ENCODE peak calls at places on chromosomes 1 and 21, in seven cellular contexts. One of them, this sample, is unnamed.

GRCh38 chr1:7652551-7653098 is 118.5 kb upstream of the VAMP3 start:
- ATAC-seq in activated CD4-positive, alpha-beta T cell treated with anti-CD3 and anti-CD28 coated beads for 36 hours: no peak
- ATAC-seq in Right ventricle myocardium inferior: no peak
- ATAC-seq in left lung: no peak
- ATAC-seq in gastrocnemius medialis: no peak
- ATAC-seq in naive thymus-derived CD4-positive, alpha-beta T cell: no peak
- ATAC-seq in upper lobe of right lung: no peak
- ATAC-seq in this sample: no peak

GRCh38 chr1:9589144-9589718 is 520 bp downstream of the TMEM201 start:
- ATAC-seq in Right ventricle myocardium inferior: no peak
- ATAC-seq in gastrocnemius medialis: peak
- ATAC-seq in activated CD4-positive, alpha-beta T cell treated with anti-CD3 and anti-CD28 coated beads for 36 hours: peak
- ATAC-seq in left lung: no peak
- ATAC-seq in naive thymus-derived CD4-positive, alpha-beta T cell: peak
- ATAC-seq in upper lobe of right lung: no peak
- ATAC-seq in this sample: no peak

GRCh38 chr1:94286864-94287437 is 49.6 kb upstream of the ARHGAP29 start:
- ATAC-seq in Right ventricle myocardium inferior: no peak
- ATAC-seq in activated CD4-positive, alpha-beta T cell treated with anti-CD3 and anti-CD28 coated beads for 36 hours: no peak
- ATAC-seq in left lung: peak
- ATAC-seq in upper lobe of right lung: peak
- ATAC-seq in naive thymus-derived CD4-positive, alpha-beta T cell: no peak
- ATAC-seq in gastrocnemius medialis: no peak
- ATAC-seq in this sample: no peak

GRCh38 chr1:43799656-43800629 is 92.6 kb downstream of the ST3GAL3 start:
- ATAC-seq in left lung: peak
- ATAC-seq in Right ventricle myocardium inferior: no peak
- ATAC-seq in gastrocnemius medialis: no peak
- ATAC-seq in activated CD4-positive, alpha-beta T cell treated with anti-CD3 and anti-CD28 coated beads for 36 hours: peak
- ATAC-seq in upper lobe of right lung: no peak
- ATAC-seq in naive thymus-derived CD4-positive, alpha-beta T cell: no peak
- ATAC-seq in this sample: no peak

GRCh38 chr1:94641990-94642389 is 100.4 kb upstream of the F3 start:
- ATAC-seq in gastrocnemius medialis: no peak
- ATAC-seq in naive thymus-derived CD4-positive, alpha-beta T cell: no peak
- ATAC-seq in upper lobe of right lung: no peak
- ATAC-seq in activated CD4-positive, alpha-beta T cell treated with anti-CD3 and anti-CD28 coated beads for 36 hours: no peak
- ATAC-seq in Right ventricle myocardium inferior: no peak
- ATAC-seq in left lung: no peak
- ATAC-seq in this sample: no peak

GRCh38 chr1:10208537-10208936 is 1.8 kb upstream of the KIF1B start:
- ATAC-seq in naive thymus-derived CD4-positive, alpha-beta T cell: no peak
- ATAC-seq in Right ventricle myocardium inferior: no peak
- ATAC-seq in upper lobe of right lung: peak
- ATAC-seq in gastrocnemius medialis: no peak
- ATAC-seq in left lung: no peak
- ATAC-seq in activated CD4-positive, alpha-beta T cell treated with anti-CD3 and anti-CD28 coated beads for 36 hours: no peak
- ATAC-seq in this sample: no peak

GRCh38 chr1:65773391-65773790 is 19.3 kb upstream of the PDE4B start:
- ATAC-seq in gastrocnemius medialis: no peak
- ATAC-seq in Right ventricle myocardium inferior: no peak
- ATAC-seq in left lung: no peak
- ATAC-seq in upper lobe of right lung: no peak
- ATAC-seq in naive thymus-derived CD4-positive, alpha-beta T cell: no peak
- ATAC-seq in activated CD4-positive, alpha-beta T cell treated with anti-CD3 and anti-CD28 coated beads for 36 hours: no peak
- ATAC-seq in this sample: no peak

GRCh38 chr1:180777072-180777689 is 135.5 kb upstream of the KIAA1614 start:
- ATAC-seq in gastrocnemius medialis: no peak
- ATAC-seq in activated CD4-positive, alpha-beta T cell treated with anti-CD3 and anti-CD28 coated beads for 36 hours: no peak
- ATAC-seq in left lung: no peak
- ATAC-seq in naive thymus-derived CD4-positive, alpha-beta T cell: no peak
- ATAC-seq in upper lobe of right lung: no peak
- ATAC-seq in Right ventricle myocardium inferior: no peak
- ATAC-seq in this sample: no peak

GRCh38 chr1:94783342-94784264 is 36.6 kb upstream of the SLC44A3 start:
- ATAC-seq in activated CD4-positive, alpha-beta T cell treated with anti-CD3 and anti-CD28 coated beads for 36 hours: no peak
- ATAC-seq in naive thymus-derived CD4-positive, alpha-beta T cell: no peak
- ATAC-seq in left lung: peak
- ATAC-seq in upper lobe of right lung: peak
- ATAC-seq in Right ventricle myocardium inferior: peak
- ATAC-seq in gastrocnemius medialis: peak
- ATAC-seq in this sample: peak

GRCh38 chr21:15370576-15370975 is 305.8 kb upstream of the NRIP1 start:
- ATAC-seq in left lung: no peak
- ATAC-seq in upper lobe of right lung: no peak
- ATAC-seq in gastrocnemius medialis: no peak
- ATAC-seq in activated CD4-positive, alpha-beta T cell treated with anti-CD3 and anti-CD28 coated beads for 36 hours: no peak
- ATAC-seq in naive thymus-derived CD4-positive, alpha-beta T cell: no peak
- ATAC-seq in Right ventricle myocardium inferior: no peak
- ATAC-seq in this sample: no peak

GRCh38 chr1:162987866-162988265 is 81.3 kb upstream of the RGS4 start:
- ATAC-seq in left lung: no peak
- ATAC-seq in activated CD4-positive, alpha-beta T cell treated with anti-CD3 and anti-CD28 coated beads for 36 hours: no peak
- ATAC-seq in gastrocnemius medialis: no peak
- ATAC-seq in naive thymus-derived CD4-positive, alpha-beta T cell: no peak
- ATAC-seq in upper lobe of right lung: no peak
- ATAC-seq in Right ventricle myocardium inferior: no peak
- ATAC-seq in this sample: peak

GRCh38 chr1:225877570-225877969 is 4.6 kb downstream of the TMEM63A start:
- ATAC-seq in gastrocnemius medialis: peak
- ATAC-seq in upper lobe of right lung: peak
- ATAC-seq in Right ventricle myocardium inferior: peak
- ATAC-seq in naive thymus-derived CD4-positive, alpha-beta T cell: no peak
- ATAC-seq in left lung: no peak
- ATAC-seq in activated CD4-positive, alpha-beta T cell treated with anti-CD3 and anti-CD28 coated beads for 36 hours: no peak
- ATAC-seq in this sample: no peak

GRCh38 chr1:150889650-150890416 is 2.9 kb downstream of the CTXND2 start:
- ATAC-seq in Right ventricle myocardium inferior: no peak
- ATAC-seq in upper lobe of right lung: no peak
- ATAC-seq in gastrocnemius medialis: no peak
- ATAC-seq in naive thymus-derived CD4-positive, alpha-beta T cell: peak
- ATAC-seq in activated CD4-positive, alpha-beta T cell treated with anti-CD3 and anti-CD28 coated beads for 36 hours: peak
- ATAC-seq in left lung: no peak
- ATAC-seq in this sample: no peak

GRCh38 chr1:205137901-205138300 is 16.1 kb upstream of the RBBP5 start:
- ATAC-seq in activated CD4-positive, alpha-beta T cell treated with anti-CD3 and anti-CD28 coated beads for 36 hours: no peak
- ATAC-seq in naive thymus-derived CD4-positive, alpha-beta T cell: no peak
- ATAC-seq in upper lobe of right lung: no peak
- ATAC-seq in left lung: no peak
- ATAC-seq in Right ventricle myocardium inferior: no peak
- ATAC-seq in gastrocnemius medialis: no peak
- ATAC-seq in this sample: no peak

GRCh38 chr1:5661196-5662130 is 330.8 kb downstream of the NPHP4 start:
- ATAC-seq in gastrocnemius medialis: no peak
- ATAC-seq in naive thymus-derived CD4-positive, alpha-beta T cell: no peak
- ATAC-seq in left lung: no peak
- ATAC-seq in upper lobe of right lung: no peak
- ATAC-seq in activated CD4-positive, alpha-beta T cell treated with anti-CD3 and anti-CD28 coated beads for 36 hours: no peak
- ATAC-seq in Right ventricle myocardium inferior: peak
- ATAC-seq in this sample: no peak

GRCh38 chr1:22131875-22132486 is 10.9 kb downstream of the WNT4 start:
- ATAC-seq in left lung: peak
- ATAC-seq in upper lobe of right lung: peak
- ATAC-seq in activated CD4-positive, alpha-beta T cell treated with anti-CD3 and anti-CD28 coated beads for 36 hours: peak
- ATAC-seq in gastrocnemius medialis: peak
- ATAC-seq in naive thymus-derived CD4-positive, alpha-beta T cell: peak
- ATAC-seq in Right ventricle myocardium inferior: no peak
- ATAC-seq in this sample: peak

GRCh38 chr1:203592156-203592555 is 34.5 kb upstream of the ATP2B4 start:
- ATAC-seq in left lung: peak
- ATAC-seq in gastrocnemius medialis: no peak
- ATAC-seq in Right ventricle myocardium inferior: no peak
- ATAC-seq in upper lobe of right lung: peak
- ATAC-seq in activated CD4-positive, alpha-beta T cell treated with anti-CD3 and anti-CD28 coated beads for 36 hours: no peak
- ATAC-seq in naive thymus-derived CD4-positive, alpha-beta T cell: no peak
- ATAC-seq in this sample: no peak

GRCh38 chr1:6889875-6890480 is 104.7 kb downstream of the CAMTA1 start:
- ATAC-seq in left lung: peak
- ATAC-seq in upper lobe of right lung: peak
- ATAC-seq in naive thymus-derived CD4-positive, alpha-beta T cell: peak
- ATAC-seq in activated CD4-positive, alpha-beta T cell treated with anti-CD3 and anti-CD28 coated beads for 36 hours: peak
- ATAC-seq in gastrocnemius medialis: peak
- ATAC-seq in Right ventricle myocardium inferior: peak
- ATAC-seq in this sample: peak

GRCh38 chr1:202547215-202547614 is 163.0 kb downstream of the SYT2 start:
- ATAC-seq in Right ventricle myocardium inferior: no peak
- ATAC-seq in naive thymus-derived CD4-positive, alpha-beta T cell: no peak
- ATAC-seq in left lung: no peak
- ATAC-seq in activated CD4-positive, alpha-beta T cell treated with anti-CD3 and anti-CD28 coated beads for 36 hours: no peak
- ATAC-seq in upper lobe of right lung: no peak
- ATAC-seq in gastrocnemius medialis: no peak
- ATAC-seq in this sample: no peak

GRCh38 chr1:7117599-7118281 is 332.5 kb downstream of the CAMTA1 start:
- ATAC-seq in left lung: peak
- ATAC-seq in activated CD4-positive, alpha-beta T cell treated with anti-CD3 and anti-CD28 coated beads for 36 hours: no peak
- ATAC-seq in naive thymus-derived CD4-positive, alpha-beta T cell: no peak
- ATAC-seq in upper lobe of right lung: peak
- ATAC-seq in Right ventricle myocardium inferior: peak
- ATAC-seq in gastrocnemius medialis: peak
- ATAC-seq in this sample: peak

GRCh38 chr1:61344711-61345110 is 262.4 kb downstream of the NFIA start:
- ATAC-seq in naive thymus-derived CD4-positive, alpha-beta T cell: no peak
- ATAC-seq in gastrocnemius medialis: no peak
- ATAC-seq in left lung: no peak
- ATAC-seq in Right ventricle myocardium inferior: peak
- ATAC-seq in activated CD4-positive, alpha-beta T cell treated with anti-CD3 and anti-CD28 coated beads for 36 hours: no peak
- ATAC-seq in upper lobe of right lung: no peak
- ATAC-seq in this sample: no peak

GRCh38 chr1:32525053-32525452 is 14.2 kb upstream of the ZBTB8A start:
- ATAC-seq in naive thymus-derived CD4-positive, alpha-beta T cell: no peak
- ATAC-seq in gastrocnemius medialis: no peak
- ATAC-seq in activated CD4-positive, alpha-beta T cell treated with anti-CD3 and anti-CD28 coated beads for 36 hours: no peak
- ATAC-seq in left lung: peak
- ATAC-seq in upper lobe of right lung: peak
- ATAC-seq in Right ventricle myocardium inferior: no peak
- ATAC-seq in this sample: no peak

GRCh38 chr1:47172782-47173181 is 17.1 kb downstream of the PDZK1IP1 start:
- ATAC-seq in upper lobe of right lung: no peak
- ATAC-seq in gastrocnemius medialis: no peak
- ATAC-seq in naive thymus-derived CD4-positive, alpha-beta T cell: no peak
- ATAC-seq in left lung: no peak
- ATAC-seq in Right ventricle myocardium inferior: no peak
- ATAC-seq in activated CD4-positive, alpha-beta T cell treated with anti-CD3 and anti-CD28 coated beads for 36 hours: no peak
- ATAC-seq in this sample: no peak

GRCh38 chr21:35643176-35643575 is 417.1 kb downstream of the SETD4 start:
- ATAC-seq in Right ventricle myocardium inferior: no peak
- ATAC-seq in left lung: no peak
- ATAC-seq in naive thymus-derived CD4-positive, alpha-beta T cell: no peak
- ATAC-seq in activated CD4-positive, alpha-beta T cell treated with anti-CD3 and anti-CD28 coated beads for 36 hours: no peak
- ATAC-seq in upper lobe of right lung: no peak
- ATAC-seq in gastrocnemius medialis: no peak
- ATAC-seq in this sample: no peak

GRCh38 chr1:111620412-111620971 is 903 bp downstream of the RAP1A start:
- ATAC-seq in gastrocnemius medialis: no peak
- ATAC-seq in left lung: peak
- ATAC-seq in naive thymus-derived CD4-positive, alpha-beta T cell: no peak
- ATAC-seq in upper lobe of right lung: peak
- ATAC-seq in activated CD4-positive, alpha-beta T cell treated with anti-CD3 and anti-CD28 coated beads for 36 hours: peak
- ATAC-seq in Right ventricle myocardium inferior: no peak
- ATAC-seq in this sample: no peak

GRCh38 chr21:32929633-32930038 is 96.1 kb upstream of the OLIG2 start:
- ATAC-seq in Right ventricle myocardium inferior: no peak
- ATAC-seq in naive thymus-derived CD4-positive, alpha-beta T cell: no peak
- ATAC-seq in gastrocnemius medialis: no peak
- ATAC-seq in upper lobe of right lung: no peak
- ATAC-seq in left lung: no peak
- ATAC-seq in activated CD4-positive, alpha-beta T cell treated with anti-CD3 and anti-CD28 coated beads for 36 hours: peak
- ATAC-seq in this sample: no peak

GRCh38 chr21:33968082-33968997 is 52.7 kb upstream of the ATP5PO start:
- ATAC-seq in left lung: peak
- ATAC-seq in gastrocnemius medialis: peak
- ATAC-seq in naive thymus-derived CD4-positive, alpha-beta T cell: no peak
- ATAC-seq in Right ventricle myocardium inferior: peak
- ATAC-seq in activated CD4-positive, alpha-beta T cell treated with anti-CD3 and anti-CD28 coated beads for 36 hours: peak
- ATAC-seq in upper lobe of right lung: peak
- ATAC-seq in this sample: peak

GRCh38 chr1:55230654-55231053 is 15.5 kb upstream of the USP24 start:
- ATAC-seq in activated CD4-positive, alpha-beta T cell treated with anti-CD3 and anti-CD28 coated beads for 36 hours: no peak
- ATAC-seq in gastrocnemius medialis: peak
- ATAC-seq in naive thymus-derived CD4-positive, alpha-beta T cell: no peak
- ATAC-seq in upper lobe of right lung: no peak
- ATAC-seq in left lung: no peak
- ATAC-seq in Right ventricle myocardium inferior: peak
- ATAC-seq in this sample: no peak

GRCh38 chr1:52725903-52726264 is 369 bp upstream of the ZYG11B start:
- ATAC-seq in left lung: no peak
- ATAC-seq in upper lobe of right lung: no peak
- ATAC-seq in activated CD4-positive, alpha-beta T cell treated with anti-CD3 and anti-CD28 coated beads for 36 hours: no peak
- ATAC-seq in gastrocnemius medialis: no peak
- ATAC-seq in Right ventricle myocardium inferior: peak
- ATAC-seq in naive thymus-derived CD4-positive, alpha-beta T cell: no peak
- ATAC-seq in this sample: no peak

GRCh38 chr1:97114842-97115241 is 393.3 kb downstream of the PTBP2 start:
- ATAC-seq in Right ventricle myocardium inferior: no peak
- ATAC-seq in gastrocnemius medialis: no peak
- ATAC-seq in activated CD4-positive, alpha-beta T cell treated with anti-CD3 and anti-CD28 coated beads for 36 hours: no peak
- ATAC-seq in naive thymus-derived CD4-positive, alpha-beta T cell: no peak
- ATAC-seq in upper lobe of right lung: no peak
- ATAC-seq in left lung: no peak
- ATAC-seq in this sample: no peak

GRCh38 chr1:168150283-168150682 is 13.6 kb upstream of the GPR161 start:
- ATAC-seq in Right ventricle myocardium inferior: no peak
- ATAC-seq in naive thymus-derived CD4-positive, alpha-beta T cell: no peak
- ATAC-seq in activated CD4-positive, alpha-beta T cell treated with anti-CD3 and anti-CD28 coated beads for 36 hours: no peak
- ATAC-seq in left lung: no peak
- ATAC-seq in upper lobe of right lung: no peak
- ATAC-seq in gastrocnemius medialis: no peak
- ATAC-seq in this sample: no peak

GRCh38 chr1:53480678-53481077 is 21.5 kb downstream of the DMRTB1 start:
- ATAC-seq in naive thymus-derived CD4-positive, alpha-beta T cell: no peak
- ATAC-seq in left lung: no peak
- ATAC-seq in activated CD4-positive, alpha-beta T cell treated with anti-CD3 and anti-CD28 coated beads for 36 hours: no peak
- ATAC-seq in Right ventricle myocardium inferior: no peak
- ATAC-seq in gastrocnemius medialis: no peak
- ATAC-seq in upper lobe of right lung: no peak
- ATAC-seq in this sample: no peak

This sample was measured in esophagus mucosa.